ENCODE peak calls at places on chromosomes 12 and 14, in five cellular contexts. One of them, this sample, is unnamed.

GRCh38 chr12:119715268-119715620 is 47.3 kb downstream of the PRKAB1 start:
- DNase-seq in lower leg skin: no peak
- DNase-seq in H54: no peak
- DNase-seq in IMR-90: peak
- DNase-seq in ovary: no peak
- DNase-seq in this sample: no peak

GRCh38 chr14:70289138-70289537 is 70.3 kb downstream of the COX16 start:
- DNase-seq in ovary: no peak
- DNase-seq in H54: no peak
- DNase-seq in IMR-90: no peak
- DNase-seq in lower leg skin: no peak
- DNase-seq in this sample: no peak

GRCh38 chr12:120687570-120688289 is 781 bp downstream of the MLEC start:
- DNase-seq in ovary: no peak
- DNase-seq in lower leg skin: no peak
- DNase-seq in IMR-90: no peak
- DNase-seq in H54: no peak
- DNase-seq in this sample: no peak

GRCh38 chr12:109781668-109782321 is 51.4 kb downstream of the TRPV4 start:
- DNase-seq in ovary: no peak
- DNase-seq in lower leg skin: no peak
- DNase-seq in IMR-90: no peak
- DNase-seq in H54: no peak
- DNase-seq in this sample: no peak

GRCh38 chr12:16358896-16359295 is 11.5 kb downstream of the MGST1 start:
- DNase-seq in H54: no peak
- DNase-seq in ovary: no peak
- DNase-seq in lower leg skin: no peak
- DNase-seq in IMR-90: peak
- DNase-seq in this sample: no peak

GRCh38 chr12:27785882-27786570 is 6.0 kb upstream of the MANSC4 start:
- DNase-seq in H54: no peak
- DNase-seq in lower leg skin: no peak
- DNase-seq in IMR-90: peak
- DNase-seq in ovary: no peak
- DNase-seq in this sample: no peak

GRCh38 chr12:62123721-62124203 is 136.4 kb upstream of the USP15 start:
- DNase-seq in H54: peak
- DNase-seq in IMR-90: peak
- DNase-seq in lower leg skin: no peak
- DNase-seq in ovary: peak
- DNase-seq in this sample: no peak

GRCh38 chr14:89388853-89389252 is 28.2 kb downstream of the FOXN3 start:
- DNase-seq in lower leg skin: peak
- DNase-seq in ovary: no peak
- DNase-seq in IMR-90: peak
- DNase-seq in H54: no peak
- DNase-seq in this sample: no peak

GRCh38 chr12:70271025-70271424 is 27.8 kb downstream of the CNOT2 start:
- DNase-seq in lower leg skin: no peak
- DNase-seq in H54: no peak
- DNase-seq in IMR-90: no peak
- DNase-seq in ovary: no peak
- DNase-seq in this sample: no peak

GRCh38 chr12:11202811-11203210 is 16.1 kb upstream of the TAS2R42 start:
- DNase-seq in ovary: no peak
- DNase-seq in IMR-90: no peak
- DNase-seq in H54: no peak
- DNase-seq in lower leg skin: no peak
- DNase-seq in this sample: no peak

GRCh38 chr14:21263284-21264024 is 5.8 kb downstream of the HNRNPC start:
- DNase-seq in H54: no peak
- DNase-seq in ovary: no peak
- DNase-seq in IMR-90: peak
- DNase-seq in lower leg skin: no peak
- DNase-seq in this sample: no peak

GRCh38 chr14:104161601-104162367 is 23.4 kb downstream of the KIF26A start:
- DNase-seq in lower leg skin: no peak
- DNase-seq in ovary: no peak
- DNase-seq in H54: no peak
- DNase-seq in IMR-90: no peak
- DNase-seq in this sample: no peak

GRCh38 chr14:92653162-92653651 is 95.2 kb downstream of the LGMN start:
- DNase-seq in ovary: no peak
- DNase-seq in H54: no peak
- DNase-seq in lower leg skin: no peak
- DNase-seq in IMR-90: no peak
- DNase-seq in this sample: no peak

GRCh38 chr12:94150483-94151225 is 2.3 kb downstream of the PLXNC1 start:
- DNase-seq in H54: no peak
- DNase-seq in IMR-90: no peak
- DNase-seq in lower leg skin: peak
- DNase-seq in ovary: peak
- DNase-seq in this sample: no peak

GRCh38 chr12:94954029-94954685 is 49.3 kb downstream of the NDUFA12 start:
- DNase-seq in ovary: no peak
- DNase-seq in lower leg skin: no peak
- DNase-seq in IMR-90: peak
- DNase-seq in H54: peak
- DNase-seq in this sample: no peak

GRCh38 chr12:96814200-96814599 is 92.9 kb upstream of the NEDD1 start:
- DNase-seq in lower leg skin: no peak
- DNase-seq in H54: no peak
- DNase-seq in IMR-90: peak
- DNase-seq in ovary: no peak
- DNase-seq in this sample: no peak

DNA sequence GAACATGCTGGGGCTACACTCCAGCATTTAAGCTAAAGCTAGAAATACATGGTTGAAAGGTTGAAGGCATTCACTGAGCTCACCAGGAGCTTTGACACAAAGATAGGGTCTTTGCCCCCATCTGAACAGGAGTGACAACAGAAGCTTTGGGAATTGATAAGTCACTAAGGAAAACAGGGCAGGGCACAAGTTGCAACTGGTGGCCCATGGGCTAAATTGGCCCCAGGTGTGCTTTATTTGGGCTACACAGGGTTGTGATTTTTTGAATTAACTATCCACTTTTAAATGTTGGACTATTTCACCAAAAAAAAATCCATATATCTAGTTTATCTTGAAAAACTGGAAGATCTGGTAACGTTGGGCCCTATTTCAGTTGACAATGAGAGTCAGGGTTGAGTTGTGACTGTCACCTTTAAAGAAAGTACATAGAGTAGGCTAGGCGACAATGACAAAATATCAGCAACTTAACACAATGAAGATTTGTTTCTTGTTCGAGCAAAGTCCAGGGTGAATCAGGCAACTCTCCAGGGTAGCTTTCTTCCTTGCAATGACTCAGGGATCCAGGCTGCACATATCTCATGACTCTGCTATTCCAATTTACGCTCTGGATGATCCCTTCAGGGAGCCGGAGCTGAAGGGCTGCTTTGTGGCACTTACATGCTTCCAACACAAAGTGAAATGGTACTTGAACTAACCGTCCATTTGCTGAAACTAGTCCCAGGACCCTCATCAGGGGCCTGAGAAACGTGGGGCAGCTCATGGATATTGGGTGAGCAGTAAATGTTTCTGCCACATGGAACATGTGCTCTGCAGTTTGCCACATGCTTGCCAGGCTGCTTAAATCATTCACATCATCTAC is 13.3 kb upstream of the EIF4B start:
- DNase-seq in ovary: no peak
- DNase-seq in H54: peak
- DNase-seq in IMR-90: peak
- DNase-seq in lower leg skin: peak
- DNase-seq in this sample: no peak
- TF ChIP-seq POLR2A in ovary: no peak
- TF ChIP-seq POLR2A in H54: no peak
- TF ChIP-seq POLR2A in IMR-90: no peak
- TF ChIP-seq POLR2A in lower leg skin: no peak
- TF ChIP-seq POLR2A in this sample: no peak

GRCh38 chr14:50666772-50667490 is 1.2 kb downstream of the SAV1 start:
- DNase-seq in lower leg skin: peak
- DNase-seq in H54: no peak
- DNase-seq in IMR-90: peak
- DNase-seq in ovary: peak
- DNase-seq in this sample: no peak
- TF ChIP-seq POLR2A in lower leg skin: no peak
- TF ChIP-seq POLR2A in H54: no peak
- TF ChIP-seq POLR2A in IMR-90: no peak
- TF ChIP-seq POLR2A in ovary: peak
- TF ChIP-seq POLR2A in this sample: no peak

DNA sequence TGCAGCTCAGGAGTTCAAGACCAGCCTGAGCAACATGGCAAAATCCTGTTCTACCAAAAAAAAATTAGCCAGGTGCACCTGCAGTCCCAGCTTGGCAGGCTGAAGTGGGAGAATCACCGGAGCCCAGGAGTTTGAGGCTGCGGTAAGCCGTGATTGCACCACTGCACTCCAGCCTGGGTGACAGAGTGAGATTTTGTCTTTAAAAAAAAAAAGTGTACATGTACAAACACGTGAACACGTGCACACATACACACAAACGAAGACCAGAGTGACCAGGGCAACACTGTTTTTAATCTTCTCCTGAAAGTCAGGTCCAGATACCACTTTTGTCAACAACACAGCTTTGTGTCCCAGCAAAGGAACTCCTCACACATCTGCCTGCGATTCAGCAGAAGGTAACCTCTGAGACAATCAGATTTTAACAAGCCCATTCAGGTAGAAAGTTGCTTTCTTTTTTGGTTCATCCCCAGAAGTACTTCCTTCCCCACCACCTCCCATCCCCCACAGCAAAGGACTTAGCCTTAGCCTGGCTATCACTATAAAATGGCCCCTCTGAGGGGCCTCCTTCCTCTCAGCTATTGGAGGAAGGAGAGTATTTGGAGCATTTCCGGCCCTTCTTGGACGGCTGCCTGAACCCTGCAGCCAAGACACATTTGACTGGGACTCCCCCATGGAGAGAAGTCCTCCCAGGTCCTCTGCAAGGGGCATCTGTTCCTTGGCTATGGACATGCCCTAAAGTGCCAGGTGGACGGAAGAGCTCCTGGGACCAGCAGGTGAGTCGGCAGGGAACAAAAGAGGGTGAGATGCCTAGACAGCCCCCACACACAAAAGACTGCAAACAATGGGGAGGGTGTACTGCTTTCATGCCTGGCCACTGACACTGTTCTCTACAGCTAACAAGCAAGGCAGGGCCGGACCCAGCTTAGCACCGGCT is 9.8 kb downstream of the CTDSP2 start:
- DNase-seq in H54: peak
- DNase-seq in lower leg skin: peak
- DNase-seq in ovary: peak
- DNase-seq in IMR-90: peak
- DNase-seq in this sample: peak
- TF ChIP-seq POLR2A in H54: no peak
- TF ChIP-seq POLR2A in lower leg skin: no peak
- TF ChIP-seq POLR2A in ovary: no peak
- TF ChIP-seq POLR2A in IMR-90: no peak
- TF ChIP-seq POLR2A in this sample: no peak

GRCh38 chr12:114794049-114794558 is 110.1 kb upstream of the TBX3 start:
- DNase-seq in ovary: no peak
- DNase-seq in H54: no peak
- DNase-seq in IMR-90: no peak
- DNase-seq in lower leg skin: no peak
- DNase-seq in this sample: no peak

GRCh38 chr12:114799574-114800487 is 115.9 kb upstream of the TBX3 start:
- DNase-seq in lower leg skin: no peak
- DNase-seq in IMR-90: peak
- DNase-seq in H54: peak
- DNase-seq in ovary: peak
- DNase-seq in this sample: peak
- TF ChIP-seq POLR2A in lower leg skin: no peak
- TF ChIP-seq POLR2A in IMR-90: no peak
- TF ChIP-seq POLR2A in H54: no peak
- TF ChIP-seq POLR2A in ovary: no peak
- TF ChIP-seq POLR2A in this sample: no peak

GRCh38 chr14:24146622-24146977 is 190 bp upstream of the PSME2 start:
- DNase-seq in IMR-90: peak
- DNase-seq in ovary: peak
- DNase-seq in H54: peak
- DNase-seq in lower leg skin: peak
- DNase-seq in this sample: peak

GRCh38 chr14:24145219-24145618 is 1.2 kb downstream of the PSME2 start:
- DNase-seq in H54: no peak
- DNase-seq in ovary: no peak
- DNase-seq in lower leg skin: no peak
- DNase-seq in IMR-90: no peak
- DNase-seq in this sample: no peak

GRCh38 chr14:24146978-24147760 is at the start of gene RNF31:
- DNase-seq in ovary: peak
- DNase-seq in lower leg skin: peak
- DNase-seq in IMR-90: peak
- DNase-seq in H54: peak
- DNase-seq in this sample: peak

GRCh38 chr14:24144451-24144850 is 2.0 kb downstream of the PSME2 start:
- DNase-seq in H54: no peak
- DNase-seq in lower leg skin: no peak
- DNase-seq in IMR-90: no peak
- DNase-seq in ovary: no peak
- DNase-seq in this sample: no peak

DNA sequence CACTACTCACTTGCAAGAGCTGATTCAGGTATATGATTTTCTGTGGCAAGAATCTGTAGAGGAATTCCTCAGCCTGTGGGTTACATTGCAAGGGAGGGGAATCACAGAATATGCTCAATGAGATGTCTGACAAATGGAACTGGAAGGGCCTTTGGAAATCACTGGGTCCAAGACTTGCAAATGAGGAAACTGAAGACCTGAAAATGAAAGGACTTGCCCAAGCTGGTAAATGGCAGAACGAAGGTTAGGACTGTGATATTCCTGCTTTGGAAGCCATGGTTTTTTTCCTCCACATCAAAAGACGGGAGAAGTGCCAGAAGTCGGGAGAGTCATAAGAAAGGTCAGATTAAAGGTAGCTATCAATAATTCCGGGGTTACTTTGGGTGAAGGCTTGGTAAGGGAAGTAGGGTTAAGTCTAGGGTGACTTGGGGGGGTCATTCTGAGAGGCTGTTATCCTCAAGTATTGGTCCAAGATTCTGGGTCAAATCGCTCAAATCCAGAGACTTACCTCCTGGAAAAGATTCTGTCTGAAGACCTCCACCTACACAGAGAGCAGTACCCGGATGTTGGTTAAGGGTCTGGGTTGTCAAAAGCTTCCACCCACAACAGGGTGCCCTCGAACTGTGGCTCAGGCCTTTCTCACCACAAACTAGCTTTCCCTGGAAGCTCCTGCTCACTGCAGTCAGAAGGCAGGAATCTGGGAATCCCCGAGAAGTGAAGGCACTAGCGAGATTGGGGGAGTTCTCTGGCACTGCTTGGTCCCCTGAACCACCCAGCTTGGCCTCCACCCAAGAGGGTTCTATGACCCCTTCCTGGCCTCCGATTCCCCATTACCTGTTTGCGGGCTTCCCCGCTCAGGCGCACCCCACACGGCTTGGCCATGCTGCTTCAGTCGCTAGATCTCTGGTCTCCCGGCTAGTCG is at the start of gene PSME2:
- DNase-seq in IMR-90: peak
- DNase-seq in lower leg skin: no peak
- DNase-seq in ovary: no peak
- DNase-seq in H54: no peak
- DNase-seq in this sample: no peak
- TF ChIP-seq POLR2A in IMR-90: peak
- TF ChIP-seq POLR2A in lower leg skin: no peak
- TF ChIP-seq POLR2A in ovary: no peak
- TF ChIP-seq POLR2A in H54: peak
- TF ChIP-seq POLR2A in this sample: no peak

This sample was measured in heart left ventricle.